ENCODE peak calls at places on chromosomes 13 and 19, in five cellular contexts. L is fibroblast of pulmonary artery, K is pancreas, F is hepatocyte, X is AG04449. O is an unnamed sample.

GRCh38 chr19:919157-920050 is 2.3 kb downstream of the KISS1R start:
- DNase-seq in L (no peak), F (peak), K (peak), X (no peak), O (no peak)

GRCh38 chr13:51643882-51644281 is 59.6 kb downstream of the WDFY2 start:
- DNase-seq in K (no peak), X (peak), L (peak), F (no peak), O (no peak)

GRCh38 chr19:3440082-3440481 is 40.2 kb downstream of the SMIM24 start:
- DNase-seq in K (peak), L (peak), F (no peak), X (no peak), O (peak)

GRCh38 chr19:53649746-53650593 is 18.2 kb downstream of the DPRX start:
- DNase-seq in F (no peak), L (no peak), K (no peak), X (no peak), O (no peak)

GRCh38 chr13:48504606-48505369 is 28.1 kb downstream of the RCBTB2 start:
- DNase-seq in K (no peak), L (no peak), X (no peak), F (no peak), O (no peak)

GRCh38 chr13:73708393-73708985 is 425.7 kb downstream of the KLF12 start:
- DNase-seq in L (peak), F (peak), K (no peak), X (no peak), O (peak)

GRCh38 chr19:17762505-17763229 is 11.4 kb downstream of the FCHO1 start:
- DNase-seq in K (no peak), L (peak), F (no peak), X (no peak), O (peak)

GRCh38 chr19:28710278-28710677 is 502.7 kb downstream of the UQCRFS1 start:
- DNase-seq in F (peak), X (peak), K (no peak), L (peak), O (no peak)

GRCh38 chr13:78147905-78148304 is 229.3 kb upstream of the EDNRB start:
- DNase-seq in X (no peak), K (no peak), L (peak), F (no peak), O (no peak)

GRCh38 chr13:97568850-97569249 is 134.9 kb downstream of the RAP2A start:
- DNase-seq in K (peak), L (no peak), X (no peak), F (no peak), O (peak)

GRCh38 chr13:45200701-45201230 is at the start of gene KCTD4:
- DNase-seq in F (no peak), K (no peak), X (no peak), L (peak), O (no peak)

GRCh38 chr13:75038315-75038881 is 443.6 kb downstream of the TBC1D4 start:
- DNase-seq in F (no peak), K (no peak), L (no peak), X (no peak), O (no peak)

GRCh38 chr19:29539131-29539530 is 13.3 kb downstream of the VSTM2B start:
- DNase-seq in L (no peak), K (no peak), F (no peak), X (no peak), O (no peak)

GRCh38 chr19:11138659-11139526 is 16.7 kb downstream of the SPC24 start:
- DNase-seq in K (peak), F (peak), X (peak), L (peak), O (peak)

GRCh38 chr13:45119469-45119989 is 781 bp upstream of the GTF2F2 start:
- DNase-seq in K (no peak), L (peak), F (peak), X (no peak), O (peak)

GRCh38 chr19:10763828-10764339 is 46.0 kb downstream of the DNM2 start:
- DNase-seq in X (no peak), K (peak), F (no peak), L (no peak), O (no peak)

GRCh38 chr19:10353793-10354391 is 14.5 kb upstream of the ICAM3 start:
- DNase-seq in X (no peak), L (peak), F (peak), K (peak), O (peak)

GRCh38 chr13:41127746-41128145 is 4.9 kb downstream of the KBTBD6 start:
- DNase-seq in L (no peak), F (no peak), K (no peak), X (no peak), O (no peak)

GRCh38 chr13:98483636-98484288 is 93.1 kb downstream of the STK24 start:
- DNase-seq in X (no peak), F (peak), K (no peak), L (no peak), O (no peak)

GRCh38 chr19:29404951-29405727 is 120.7 kb upstream of the VSTM2B start:
- DNase-seq in K (no peak), F (peak), L (no peak), X (no peak), O (peak)

GRCh38 chr13:49637989-49638388 is 9.7 kb downstream of the ARL11 start:
- DNase-seq in L (no peak), F (no peak), K (no peak), X (no peak), O (no peak)

GRCh38 chr13:113759525-113760137 is 605 bp downstream of the TMEM255B start:
- DNase-seq in F (no peak), L (peak), X (no peak), K (no peak), O (no peak)

GRCh38 chr13:73989244-73989843 is 144.9 kb downstream of the KLF12 start:
- DNase-seq in L (no peak), X (no peak), K (no peak), F (peak), O (no peak)

GRCh38 chr13:31046711-31047279 is 114.3 kb downstream of the TEX26 start:
- DNase-seq in X (no peak), L (peak), K (no peak), F (peak), O (peak)

GRCh38 chr19:1618157-1619093 is 13.2 kb upstream of the UQCR11 start:
- DNase-seq in L (peak), X (no peak), K (peak), F (peak), O (peak)

GRCh38 chr19:36030264-36031148 is 2.2 kb downstream of the CLIP3 start:
- DNase-seq in K (no peak), L (peak), X (no peak), F (no peak), O (no peak)

GRCh38 chr19:52638601-52639000 is 446 bp upstream of the ZNF83 start:
- DNase-seq in K (peak), X (no peak), F (peak), L (no peak), O (peak)

GRCh38 chr13:91369432-91369831 is 21.9 kb downstream of the MIR17HG start:
- DNase-seq in L (peak), F (no peak), K (no peak), X (no peak), O (no peak)

GRCh38 chr19:10991521-10992081 is 30.8 kb downstream of the SMARCA4 start:
- DNase-seq in X (no peak), L (no peak), K (no peak), F (no peak), O (no peak)

GRCh38 chr13:23985846-23986245 is 88.5 kb upstream of the C1QTNF9B start:
- DNase-seq in L (no peak), K (no peak), F (no peak), X (no peak), O (no peak)

GRCh38 chr13:43473437-43473836 is 313.3 kb downstream of the ENOX1 start:
- DNase-seq in X (no peak), F (peak), L (peak), K (no peak), O (no peak)

GRCh38 chr13:35987572-35988513 is 143.3 kb downstream of the DCLK1 start:
- DNase-seq in F (no peak), X (no peak), K (no peak), L (no peak), O (no peak)

GRCh38 chr13:21486322-21486721 is 27.2 kb upstream of the ZDHHC20 start:
- DNase-seq in F (no peak), X (no peak), K (no peak), L (no peak), O (no peak)
- H3K4me3 ChIP-seq in F (no peak), X (no peak), K (no peak), L (no peak), O (no peak)

DNA sequence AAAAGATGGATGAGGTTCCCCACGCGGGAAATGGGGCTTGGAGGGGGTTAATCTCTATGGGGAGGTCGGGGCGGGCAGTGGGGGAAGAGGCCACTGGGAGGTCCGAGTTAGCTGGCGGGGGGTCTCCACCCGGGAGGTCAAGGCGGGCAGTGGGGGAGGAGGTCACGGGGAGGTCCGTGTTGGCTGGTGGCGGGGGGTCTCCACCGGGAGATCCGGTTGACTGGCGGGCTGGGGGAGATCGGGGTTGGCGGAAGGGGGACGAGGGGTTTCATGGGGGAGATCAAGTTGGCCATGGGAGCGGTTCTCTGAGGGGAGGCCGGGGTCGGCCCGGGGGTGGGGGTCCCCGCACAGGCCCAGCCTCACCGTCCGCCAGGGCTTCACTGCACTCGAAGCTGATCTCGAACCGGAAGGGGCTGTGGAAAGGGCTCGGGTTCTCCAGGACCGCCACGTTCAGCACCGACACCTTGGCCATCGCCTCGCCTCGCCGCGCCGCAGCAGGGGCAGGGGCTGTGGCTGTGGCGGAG is 342 bp downstream of the ASF1B start:
- DNase-seq in L (no peak), F (no peak), K (no peak), X (no peak), O (peak)
- H3K4me3 ChIP-seq in L (peak), F (peak), K (peak), X (peak), O (peak)

GRCh38 chr13:99501952-99502310 is 659 bp downstream of the TM9SF2 start:
- DNase-seq in F (peak), X (no peak), L (peak), K (peak), O (peak)

GRCh38 chr13:99506632-99507031 is 5.4 kb downstream of the TM9SF2 start:
- DNase-seq in F (no peak), K (no peak), X (no peak), L (no peak), O (no peak)

GRCh38 chr13:99509477-99509876 is 8.2 kb downstream of the TM9SF2 start:
- DNase-seq in X (no peak), L (no peak), K (no peak), F (no peak), O (no peak)

GRCh38 chr13:99507054-99507453 is 5.8 kb downstream of the TM9SF2 start:
- DNase-seq in L (no peak), X (no peak), K (no peak), F (no peak), O (no peak)

DNA sequence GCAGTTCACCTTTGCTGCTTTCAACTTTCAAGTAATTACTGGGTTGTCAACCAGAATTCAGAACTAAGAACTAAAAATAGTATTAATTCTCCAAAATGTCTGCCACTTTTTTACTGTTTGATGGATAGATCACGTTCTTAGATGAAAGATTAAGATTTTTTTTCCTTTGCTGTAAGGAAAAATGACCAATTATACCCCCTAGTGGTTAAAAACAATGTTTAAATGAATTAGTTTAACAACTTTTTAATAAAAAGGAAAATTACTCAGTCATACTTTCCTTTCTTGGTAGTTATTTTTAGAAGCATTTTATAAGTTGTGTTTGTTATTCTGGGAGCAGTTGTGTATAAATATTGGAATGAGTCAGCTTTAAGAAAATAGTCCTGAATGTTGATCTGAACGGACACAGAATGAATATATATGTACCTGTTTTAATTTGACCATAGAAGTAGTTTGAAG is 4.6 kb downstream of the TM9SF2 start:
- DNase-seq in K (no peak), L (peak), F (no peak), X (no peak), O (no peak)
- H3K4me3 ChIP-seq in K (no peak), L (no peak), F (no peak), X (no peak), O (no peak)

GRCh38 chr19:48111280-48111679 is 663 bp upstream of the PLA2G4C start:
- DNase-seq in K (no peak), L (no peak), X (no peak), F (no peak), O (no peak)
- H3K4me3 ChIP-seq in K (no peak), L (no peak), X (no peak), F (no peak), O (no peak)

GRCh38 chr13:20161951-20162300 is 1.1 kb upstream of the GJA3 start:
- DNase-seq in X (no peak), L (no peak), K (no peak), F (no peak), O (no peak)

GRCh38 chr13:20159646-20160345 is 1.1 kb downstream of the GJA3 start:
- DNase-seq in K (no peak), X (no peak), F (no peak), L (peak), O (no peak)

GRCh38 chr13:20160346-20161274 is at the start of gene GJA3:
- DNase-seq in F (peak), L (peak), K (no peak), X (no peak), O (no peak)

GRCh38 chr13:20157387-20157786 is 3.5 kb downstream of the GJA3 start:
- DNase-seq in L (no peak), K (no peak), X (no peak), F (no peak), O (no peak)

DNA sequence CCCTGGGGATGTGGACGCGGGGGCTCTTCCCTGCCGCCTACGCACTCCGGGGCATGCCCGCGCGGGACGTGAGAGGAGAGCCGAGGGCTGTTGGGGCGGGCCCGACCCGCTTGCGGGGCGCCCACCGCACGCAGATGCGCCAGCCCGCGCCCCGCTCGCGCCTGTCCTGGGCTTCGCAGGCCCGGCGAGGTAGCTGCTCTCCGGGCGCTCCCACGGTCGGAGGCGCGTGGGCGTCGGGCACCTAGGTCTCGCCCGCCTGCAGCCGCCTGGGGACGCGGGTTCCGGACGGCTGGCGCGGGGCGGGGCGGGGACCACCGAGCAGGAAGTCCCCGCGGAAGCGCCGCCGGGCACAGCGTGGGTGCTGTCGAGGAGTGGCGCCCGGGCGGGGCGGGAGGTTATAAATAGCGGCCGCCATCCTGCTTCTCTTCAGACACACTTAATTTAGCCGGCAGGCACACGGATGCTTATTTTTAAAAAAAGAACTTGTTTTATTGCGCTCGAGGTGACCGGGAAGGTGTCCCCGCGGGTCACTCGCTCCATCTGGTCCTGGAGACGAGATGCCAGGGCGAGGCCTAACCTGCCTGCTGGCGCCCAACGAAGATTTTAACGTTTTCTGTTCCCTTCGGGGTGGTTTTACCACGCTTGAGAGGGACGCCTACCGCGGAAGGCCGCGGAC is 561 bp upstream of the GJA3 start:
- DNase-seq in K (no peak), F (peak), L (no peak), X (no peak), O (peak)
- H3K4me3 ChIP-seq in K (no peak), F (peak), L (peak), X (peak), O (peak)